ENCODE peak calls at places on chromosomes 3 and 15, in four cellular contexts. J is SK-N-SH, V is K562, A is A549. N is an unnamed sample.

GRCh38 chr15:65100427-65100826 is 14.6 kb downstream of the UBAP1L start:
- DNase-seq in J (no peak), A (no peak), V (no peak), N (no peak)

GRCh38 chr15:69031013-69032001 is 16.8 kb downstream of the NOX5 start:
- DNase-seq in A (peak; percentile 82), V (peak; percentile 71), J (peak; percentile 83), N (no peak)

GRCh38 chr3:107752202-107752990 is 229.6 kb downstream of the BBX start:
- DNase-seq in J (no peak), V (no peak), A (peak; percentile 50), N (no peak)

GRCh38 chr3:112005091-112005672 is 6.5 kb downstream of the TAGLN3 start:
- DNase-seq in V (no peak), A (no peak), J (no peak), N (no peak)

GRCh38 chr15:63888146-63888545 is 54.4 kb upstream of the HERC1 start:
- DNase-seq in V (no peak), J (no peak), A (no peak), N (no peak)

GRCh38 chr3:147030274-147030673 is 376.1 kb downstream of the ZIC4 start:
- DNase-seq in J (no peak), V (no peak), A (no peak), N (no peak)

GRCh38 chr3:48983096-48983495 is 6.9 kb upstream of the P4HTM start:
- DNase-seq in A (no peak), V (no peak), J (no peak), N (no peak)

GRCh38 chr3:30180305-30181275 is 425.8 kb upstream of the TGFBR2 start:
- DNase-seq in J (no peak), V (no peak), A (no peak), N (no peak)

GRCh38 chr3:142705256-142705655 is 18.6 kb upstream of the TRPC1 start:
- DNase-seq in J (peak; percentile 20), A (no peak), V (no peak), N (no peak)

GRCh38 chr3:3110749-3111361 is 681 bp upstream of the IL5RA start:
- DNase-seq in J (no peak), V (no peak), A (no peak), N (no peak)

GRCh38 chr3:197908957-197909701 is 40.9 kb upstream of the RPL35A start:
- DNase-seq in V (no peak), A (no peak), J (no peak), N (no peak)

GRCh38 chr15:92037446-92037845 is 183.9 kb downstream of the SLCO3A1 start:
- DNase-seq in A (no peak), J (no peak), V (no peak), N (no peak)

GRCh38 chr15:96395687-96396086 is 65.2 kb downstream of the NR2F2 start:
- DNase-seq in J (no peak), A (peak; percentile 14), V (no peak), N (no peak)

GRCh38 chr15:73753250-73754130 is at the start of gene INSYN1:
- DNase-seq in A (no peak), V (no peak), J (peak; percentile 80), N (no peak)

GRCh38 chr3:171192176-171192854 is 165.8 kb upstream of the SLC2A2 start:
- DNase-seq in A (peak; percentile 42), V (peak; percentile 81), J (no peak), N (no peak)

GRCh38 chr3:14555835-14556234 is 15.7 kb upstream of the GRIP2 start:
- DNase-seq in J (no peak), A (no peak), V (no peak), N (no peak)

GRCh38 chr3:14558029-14558428 is 17.9 kb upstream of the GRIP2 start:
- DNase-seq in A (no peak), J (no peak), V (no peak), N (no peak)

GRCh38 chr3:14552041-14552648 is 12.0 kb upstream of the GRIP2 start:
- DNase-seq in A (no peak), J (peak; percentile 47), V (no peak), N (no peak)

GRCh38 chr3:14552717-14553116 is 12.6 kb upstream of the GRIP2 start:
- DNase-seq in V (no peak), A (no peak), J (no peak), N (no peak)

GRCh38 chr3:14554715-14555114 is 14.6 kb upstream of the GRIP2 start:
- DNase-seq in A (no peak), J (no peak), V (no peak), N (no peak)
- TF ChIP-seq EP300 in A (no peak), J (no peak), V (no peak), N (no peak)

GRCh38 chr3:62144482-62144881 is 228.9 kb downstream of the FEZF2 start:
- DNase-seq in A (no peak), V (no peak), J (no peak), N (no peak)

GRCh38 chr3:62142696-62143095 is 230.7 kb downstream of the FEZF2 start:
- DNase-seq in V (no peak), J (no peak), A (no peak), N (no peak)

GRCh38 chr3:62139957-62140356 is 233.4 kb downstream of the FEZF2 start:
- DNase-seq in J (no peak), A (no peak), V (no peak), N (no peak)

GRCh38 chr3:62143843-62144450 is 229.4 kb downstream of the FEZF2 start:
- DNase-seq in V (no peak), A (no peak), J (no peak), N (no peak)

DNA sequence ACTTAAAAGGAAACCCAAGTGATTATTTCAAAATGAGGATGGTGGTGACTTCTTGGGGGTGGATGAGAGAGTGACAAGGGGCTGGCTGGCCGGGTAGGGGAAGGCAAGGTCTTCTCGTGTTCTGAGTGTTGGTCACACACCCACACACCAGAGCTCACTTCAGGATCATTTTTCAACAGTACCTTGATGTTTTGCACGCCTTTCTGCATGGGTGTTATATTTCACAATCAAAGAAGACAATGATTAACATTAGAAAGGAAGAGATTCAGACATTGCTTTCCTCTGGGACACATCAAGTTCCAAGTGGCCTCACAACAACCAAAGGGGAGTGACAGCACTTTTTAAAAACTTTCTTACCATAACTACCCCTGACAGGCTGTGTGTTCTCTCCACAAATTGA is 231.1 kb downstream of the FEZF2 start:
- DNase-seq in V (no peak), J (no peak), A (no peak), N (no peak)
- TF ChIP-seq RCOR1 in V (no peak), J (no peak), A (no peak), N (no peak)

DNA sequence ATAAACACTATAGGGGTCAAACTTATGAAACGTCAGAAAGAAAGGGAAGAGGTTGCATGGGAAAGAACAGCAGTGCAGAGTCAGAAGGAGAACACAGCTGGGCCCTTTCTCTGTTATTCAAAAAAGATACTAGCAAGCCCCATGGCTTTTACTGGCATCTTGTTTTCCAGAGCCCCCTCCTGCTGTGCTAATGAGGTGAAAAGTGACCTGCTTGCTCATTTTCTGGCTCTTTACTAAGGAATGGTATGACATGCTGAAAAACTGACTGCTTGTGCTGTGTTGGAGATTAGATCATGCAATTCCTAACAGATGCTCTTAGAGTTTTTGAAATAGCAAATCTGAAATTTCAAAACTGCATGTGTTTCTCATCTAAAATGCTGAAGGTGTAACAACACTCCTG is 541.6 kb upstream of the ALCAM start:
- DNase-seq in V (no peak), A (no peak), J (peak; percentile 27), N (no peak)
- TF ChIP-seq EP300 in V (no peak), A (no peak), J (peak; percentile 60), N (no peak)

GRCh38 chr3:138775254-138775595 is 59.5 kb downstream of the PIK3CB start:
- DNase-seq in J (no peak), A (no peak), V (no peak), N (no peak)
- TF ChIP-seq RCOR1 in J (no peak), A (no peak), V (no peak), N (no peak)

DNA sequence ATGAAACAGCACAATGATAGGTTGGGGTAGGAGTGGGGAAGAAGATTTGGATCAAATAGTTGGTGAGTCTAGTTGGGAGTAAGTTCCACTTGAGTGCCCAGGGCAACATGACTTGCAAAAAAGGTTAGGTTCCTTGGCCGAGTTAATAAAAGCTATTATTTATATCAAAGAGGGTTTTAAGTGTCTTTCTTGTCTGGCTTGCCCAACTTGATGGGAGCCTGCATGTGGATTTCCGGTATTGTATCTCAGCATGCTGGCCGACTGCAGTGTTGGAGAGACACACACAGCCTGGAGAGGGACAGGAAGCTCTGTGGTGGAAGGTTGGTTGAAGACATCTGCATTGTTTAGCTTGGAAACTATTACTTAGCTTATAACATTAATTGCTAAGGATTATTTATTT is 449.5 kb upstream of the TBL1XR1 start:
- DNase-seq in V (no peak), A (no peak), J (no peak), N (no peak)
- TF ChIP-seq EP300 in V (no peak), A (no peak), J (no peak), N (no peak)